ENCODE peak calls at places on chromosome 18, in six cellular contexts. G, F, W, D, M and C are unnamed samples.

GRCh38 chr18:23131693-23132319 is 3.5 kb upstream of the CABLES1 start:
- DNase-seq in G (no peak), F (peak), D (peak), M (peak), W (peak), C (no peak)

GRCh38 chr18:3283253-3283863 is 21.4 kb downstream of the MYL12B start:
- DNase-seq in M (no peak), F (no peak), W (no peak), G (no peak), D (no peak), C (no peak)

GRCh38 chr18:10045296-10045891 is 131.6 kb downstream of the VAPA start:
- DNase-seq in W (no peak), F (peak), G (peak), M (no peak), D (no peak), C (no peak)

GRCh38 chr18:13268035-13268700 is 49.6 kb downstream of the LDLRAD4 start:
- DNase-seq in F (peak), D (peak), W (peak), M (no peak), G (no peak), C (no peak)

GRCh38 chr18:67068608-67069007 is 447.9 kb downstream of the DSEL start:
- DNase-seq in W (no peak), M (no peak), D (no peak), G (no peak), F (no peak), C (no peak)

GRCh38 chr18:71028285-71028762 is 739.5 kb downstream of the SOCS6 start:
- DNase-seq in D (no peak), M (no peak), W (no peak), G (no peak), F (no peak), C (no peak)

GRCh38 chr18:63098014-63098981 is 221.3 kb downstream of the BCL2 start:
- DNase-seq in M (no peak), W (no peak), F (no peak), G (no peak), D (no peak), C (no peak)

GRCh38 chr18:63140997-63141776 is 178.4 kb downstream of the BCL2 start:
- DNase-seq in M (no peak), F (no peak), G (no peak), D (no peak), W (no peak), C (no peak)

GRCh38 chr18:24414349-24415003 is 12.0 kb upstream of the IMPACT start:
- DNase-seq in F (no peak), D (no peak), G (no peak), M (no peak), W (no peak), C (no peak)

GRCh38 chr18:26307161-26307773 is 81.0 kb downstream of the TAF4B start:
- DNase-seq in G (no peak), M (peak), D (no peak), W (peak), F (no peak), C (no peak)

GRCh38 chr18:24792164-24792563 is 331.7 kb downstream of the HRH4 start:
- DNase-seq in F (no peak), D (no peak), M (no peak), W (no peak), G (no peak), C (no peak)

GRCh38 chr18:22171263-22171838 is 2.0 kb downstream of the GATA6 start:
- DNase-seq in D (no peak), W (no peak), F (no peak), M (no peak), G (no peak), C (no peak)

GRCh38 chr18:78978336-78979057 is 1.1 kb upstream of the SALL3 start:
- DNase-seq in G (no peak), W (no peak), F (no peak), M (no peak), D (no peak), C (no peak)

GRCh38 chr18:23226930-23227728 is 91.8 kb downstream of the CABLES1 start:
- DNase-seq in W (peak), M (no peak), G (peak), F (peak), D (no peak), C (peak)

GRCh38 chr18:72866901-72867701 is 686 bp downstream of the NETO1 start:
- DNase-seq in W (no peak), F (no peak), D (no peak), G (no peak), M (no peak), C (no peak)

GRCh38 chr18:11154369-11154982 is 5.1 kb upstream of the PIEZO2 start:
- DNase-seq in F (no peak), W (no peak), D (no peak), G (no peak), M (peak), C (no peak)

GRCh38 chr18:30971338-30971956 is 71.1 kb downstream of the DSC3 start:
- DNase-seq in G (no peak), D (no peak), F (no peak), M (no peak), W (no peak), C (no peak)

GRCh38 chr18:44507729-44508325 is 172.9 kb upstream of the SETBP1 start:
- DNase-seq in F (no peak), M (no peak), G (peak), W (peak), D (no peak), C (peak)

GRCh38 chr18:8397034-8397433 is 212.2 kb upstream of the RAB12 start:
- DNase-seq in D (no peak), M (no peak), F (no peak), G (no peak), W (no peak), C (no peak)

GRCh38 chr18:40685241-40685640 is 1269.8 kb upstream of the PIK3C3 start:
- DNase-seq in W (no peak), D (no peak), F (no peak), M (no peak), G (no peak), C (no peak)

GRCh38 chr18:13039806-13040205 is 48.6 kb downstream of the CEP192 start:
- DNase-seq in F (no peak), W (no peak), G (no peak), D (no peak), M (no peak), C (no peak)

GRCh38 chr18:24530630-24531111 is 70.2 kb downstream of the HRH4 start:
- DNase-seq in M (no peak), G (no peak), F (no peak), W (peak), D (no peak), C (no peak)

GRCh38 chr18:42164556-42164955 is 209.5 kb downstream of the PIK3C3 start:
- DNase-seq in D (no peak), W (no peak), F (no peak), M (no peak), G (no peak), C (no peak)

GRCh38 chr18:22558945-22559385 is 141.2 kb upstream of the CTAGE1 start:
- DNase-seq in M (peak), D (peak), F (peak), G (peak), W (peak), C (peak)

GRCh38 chr18:69885841-69886531 is 61.7 kb downstream of the CD226 start:
- DNase-seq in G (no peak), M (no peak), F (no peak), W (no peak), D (no peak), C (no peak)

GRCh38 chr18:32093106-32093511 is 1.4 kb downstream of the RNF138 start:
- DNase-seq in F (peak), M (peak), D (peak), G (peak), W (peak), C (peak)

GRCh38 chr18:6203791-6204190 is 210.9 kb downstream of the L3MBTL4 start:
- DNase-seq in D (peak), M (no peak), F (no peak), W (no peak), G (no peak), C (no peak)

GRCh38 chr18:1648715-1649114 is 744.0 kb downstream of the ADCYAP1 start:
- DNase-seq in G (no peak), W (no peak), F (no peak), M (no peak), D (no peak), C (no peak)

GRCh38 chr18:61921621-61922235 is 28.9 kb upstream of the RNF152 start:
- DNase-seq in W (peak), D (no peak), M (no peak), F (no peak), G (no peak), C (no peak)

GRCh38 chr18:60067426-60068210 is 167.8 kb downstream of the PMAIP1 start:
- DNase-seq in G (no peak), M (no peak), D (no peak), F (no peak), W (no peak), C (no peak)

GRCh38 chr18:78688249-78688648 is 291.4 kb upstream of the SALL3 start:
- DNase-seq in M (no peak), G (no peak), W (no peak), D (no peak), F (no peak), C (no peak)

GRCh38 chr18:63131106-63131943 is 188.2 kb downstream of the BCL2 start:
- DNase-seq in D (no peak), M (peak), F (peak), W (peak), G (no peak), C (no peak)

GRCh38 chr18:32072321-32072720 is 19.4 kb upstream of the RNF138 start:
- DNase-seq in D (no peak), W (no peak), M (peak), F (no peak), G (no peak), C (no peak)

GRCh38 chr18:54149078-54149697 is 75.3 kb downstream of the MBD2 start:
- DNase-seq in M (peak), D (no peak), F (no peak), G (no peak), W (peak), C (no peak)

GRCh38 chr18:23068692-23069305 is 66.5 kb upstream of the CABLES1 start:
- DNase-seq in M (no peak), D (no peak), F (no peak), W (no peak), G (no peak), C (no peak)

GRCh38 chr18:6561029-6561861 is 146.5 kb upstream of the L3MBTL4 start:
- DNase-seq in M (no peak), W (peak), D (peak), G (no peak), F (peak), C (peak)

DNA sequence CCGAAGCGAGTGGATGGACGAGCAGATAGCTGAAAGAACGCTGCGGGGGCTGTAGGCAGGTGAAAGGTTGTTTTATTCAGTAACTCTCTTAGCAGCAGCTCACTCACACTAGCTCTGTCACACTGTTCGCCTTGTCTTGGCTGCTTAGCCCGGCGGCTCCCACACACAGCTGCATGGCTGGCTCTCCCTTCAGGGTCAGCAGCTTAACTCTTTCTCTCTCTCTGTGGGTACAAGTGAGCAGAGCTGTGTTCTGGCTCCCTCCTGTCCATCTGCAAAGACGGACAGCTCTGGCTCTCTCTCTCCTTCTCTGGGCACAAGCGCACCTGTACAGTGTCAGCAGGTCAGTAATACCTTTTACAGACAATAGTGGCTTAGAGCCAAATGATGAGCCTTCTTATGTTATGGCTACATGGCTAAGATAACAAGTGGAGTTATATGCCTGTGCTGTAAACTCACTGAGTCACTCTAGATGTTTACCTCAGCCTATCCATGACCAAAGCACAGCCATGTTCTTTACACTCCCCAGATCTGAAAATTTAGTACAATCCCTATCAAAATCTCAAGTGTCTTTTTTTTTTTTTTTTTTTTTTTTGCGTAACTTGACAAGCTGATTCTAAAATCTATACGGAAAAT is 149.3 kb downstream of the GALNT1 start:
- DNase-seq in G (no peak), D (no peak), M (no peak), F (no peak), W (no peak), C (peak)
- H3K27ac ChIP-seq in G (no peak), D (no peak), M (no peak), F (no peak), W (no peak), C (no peak)

GRCh38 chr18:58640891-58641610 is 12.2 kb upstream of the ALPK2 start:
- DNase-seq in F (no peak), G (no peak), D (no peak), W (no peak), M (no peak), C (no peak)
- H3K27ac ChIP-seq in F (no peak), G (no peak), D (no peak), W (no peak), M (peak), C (no peak)

GRCh38 chr18:56651771-56652092 is 573 bp downstream of the WDR7 start:
- DNase-seq in W (no peak), G (no peak), F (no peak), M (no peak), D (no peak), C (no peak)

GRCh38 chr18:56652802-56653201 is 1.6 kb downstream of the WDR7 start:
- DNase-seq in D (no peak), W (no peak), G (no peak), F (no peak), M (no peak), C (no peak)

GRCh38 chr18:56648307-56648706 is 2.9 kb upstream of the WDR7 start:
- DNase-seq in F (no peak), M (no peak), D (no peak), G (no peak), W (no peak), C (no peak)

GRCh38 chr18:56650944-56651770 is at the start of gene WDR7:
- DNase-seq in F (peak), M (peak), W (peak), D (peak), G (peak), C (peak)

DNA sequence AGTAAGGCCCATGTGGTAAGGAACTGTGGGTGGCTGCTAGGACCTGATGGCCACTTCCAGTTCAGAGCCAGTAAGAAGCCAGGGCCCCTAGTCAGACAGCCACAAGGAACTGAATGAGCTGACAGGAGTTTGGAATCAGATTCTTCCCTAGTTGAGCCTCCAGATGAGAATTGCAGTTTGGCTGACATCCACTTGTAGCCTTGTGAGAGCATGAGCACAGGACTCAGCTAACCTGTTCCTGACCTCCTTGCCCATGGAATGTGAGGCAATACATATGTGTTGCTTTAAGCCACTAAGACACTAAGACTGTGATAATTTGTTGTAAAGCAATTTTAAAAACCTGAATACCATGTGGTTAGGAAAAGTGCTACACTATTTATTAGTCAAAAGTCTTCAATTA is 1.1 kb upstream of the WDR7 start:
- DNase-seq in D (no peak), G (no peak), M (no peak), F (no peak), W (no peak), C (no peak)
- H3K27ac ChIP-seq in D (no peak), G (no peak), M (no peak), F (no peak), W (no peak), C (peak)

DNA sequence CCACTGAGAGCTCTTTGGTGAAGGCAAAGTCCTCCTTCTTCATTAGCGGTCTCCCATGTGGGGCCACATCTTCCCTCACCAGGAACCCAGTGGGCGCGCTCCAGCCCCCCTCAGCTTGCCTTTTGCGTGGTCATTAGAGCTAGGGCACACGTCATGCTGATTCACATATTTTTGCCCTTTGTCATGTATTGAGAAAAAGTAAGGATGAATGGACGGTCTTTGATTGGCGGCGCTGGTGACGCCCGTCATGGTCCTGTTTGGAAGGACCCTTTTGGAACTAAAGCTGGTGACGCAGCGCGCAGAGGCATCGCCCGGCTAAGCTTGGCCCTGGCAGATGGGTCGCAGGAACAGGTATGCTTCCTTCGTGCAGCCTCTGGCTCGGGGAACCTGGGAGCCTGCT is 3.1 kb downstream of the SLC14A1 start:
- DNase-seq in F (no peak), G (no peak), W (no peak), D (no peak), M (no peak), C (no peak)
- H3K27ac ChIP-seq in F (no peak), G (no peak), W (no peak), D (no peak), M (no peak), C (no peak)

GRCh38 chr18:76568726-76569125 is 73.7 kb upstream of the ZNF516 start:
- DNase-seq in G (no peak), W (no peak), D (no peak), F (no peak), M (no peak), C (no peak)

GRCh38 chr18:76571689-76572088 is 76.6 kb upstream of the ZNF516 start:
- DNase-seq in G (no peak), W (no peak), D (no peak), M (no peak), F (no peak), C (no peak)

GRCh38 chr18:76566987-76567386 is 71.9 kb upstream of the ZNF516 start:
- DNase-seq in M (no peak), W (no peak), F (no peak), D (no peak), G (no peak), C (no peak)

GRCh38 chr18:76567835-76568445 is 72.9 kb upstream of the ZNF516 start:
- DNase-seq in W (no peak), F (no peak), M (no peak), G (no peak), D (no peak), C (no peak)

DNA sequence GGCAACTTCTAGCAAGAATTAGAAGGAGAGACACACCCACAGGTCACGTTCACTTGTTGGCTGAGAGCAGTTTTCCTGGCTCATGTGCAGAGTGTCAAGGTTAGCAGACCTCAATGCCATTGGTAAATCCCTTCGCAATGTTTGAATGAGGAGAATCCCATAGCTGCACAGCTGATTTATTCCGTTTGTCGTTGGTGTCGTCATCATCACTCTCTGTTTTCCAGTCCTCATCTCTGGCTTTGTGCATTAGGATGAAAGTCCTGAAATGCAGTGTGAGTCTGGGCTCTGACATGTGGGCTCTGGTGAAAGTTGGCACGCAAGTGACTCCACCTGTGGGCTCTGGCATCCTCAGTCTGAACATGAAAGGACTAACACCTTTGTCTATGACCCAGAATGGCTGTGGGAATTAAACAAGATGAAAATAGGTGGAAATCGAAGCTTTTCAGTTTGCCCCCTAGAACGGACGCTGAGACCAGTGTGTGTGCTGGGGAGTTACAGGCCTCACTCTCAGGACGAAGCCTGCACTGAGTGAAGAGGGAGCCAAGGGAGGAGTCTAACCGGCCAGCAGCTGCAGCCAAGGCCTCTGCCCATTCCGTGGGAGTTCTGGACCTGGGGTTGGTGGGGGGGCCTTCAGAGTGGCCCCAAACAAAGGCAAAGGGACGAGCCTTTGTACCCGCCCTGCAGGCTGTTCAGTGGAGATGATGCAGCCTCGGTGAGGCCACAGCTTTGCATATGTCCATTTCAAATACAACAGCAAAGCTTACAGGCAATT is 74.8 kb upstream of the ZNF516 start:
- DNase-seq in D (no peak), F (no peak), M (no peak), G (no peak), W (no peak), C (no peak)
- H3K27ac ChIP-seq in D (no peak), F (no peak), M (no peak), G (no peak), W (no peak), C (no peak)

GRCh38 chr18:48615566-48616401 is 77.0 kb downstream of the CTIF start:
- DNase-seq in W (no peak), M (no peak), D (peak), G (no peak), F (no peak), C (no peak)

GRCh38 chr18:48612917-48613316 is 74.1 kb downstream of the CTIF start:
- DNase-seq in G (no peak), D (no peak), W (no peak), F (no peak), M (no peak), C (no peak)

GRCh38 chr18:48612511-48612910 is 73.7 kb downstream of the CTIF start:
- DNase-seq in M (no peak), G (no peak), W (no peak), D (no peak), F (no peak), C (no peak)

GRCh38 chr18:48613589-48613988 is 74.8 kb downstream of the CTIF start:
- DNase-seq in G (peak), W (no peak), M (no peak), F (peak), D (no peak), C (peak)

DNA sequence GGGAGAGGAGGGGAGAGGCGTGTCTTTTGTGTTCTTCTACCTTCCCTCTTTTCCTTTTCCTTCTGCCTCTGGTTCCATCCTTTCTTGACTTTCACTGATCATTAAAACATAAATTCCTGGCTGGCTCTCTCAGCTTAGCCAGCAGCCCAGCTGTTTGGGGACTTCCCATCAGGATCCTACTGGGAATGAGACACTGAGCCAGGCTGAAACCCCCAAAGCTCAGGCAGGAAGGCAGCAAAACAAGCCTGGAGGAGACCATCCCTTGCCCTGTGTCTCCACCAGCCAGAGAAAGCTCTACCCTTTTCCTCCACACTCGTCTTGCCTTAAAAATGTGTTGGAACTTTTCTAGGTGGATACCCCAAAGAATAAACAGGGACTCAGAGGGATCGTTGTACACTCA is 75.2 kb downstream of the CTIF start:
- DNase-seq in D (no peak), G (no peak), M (no peak), F (no peak), W (no peak), C (no peak)
- H3K27ac ChIP-seq in D (no peak), G (peak), M (no peak), F (peak), W (no peak), C (no peak)

GRCh38 chr18:28065031-28065792 is 111.7 kb downstream of the CDH2 start:
- DNase-seq in F (no peak), W (peak), M (peak), G (no peak), D (no peak), C (no peak)
- H3K27ac ChIP-seq in F (no peak), W (peak), M (peak), G (no peak), D (no peak), C (peak)

GRCh38 chr18:48693006-48693405 is 154.2 kb downstream of the CTIF start:
- DNase-seq in F (no peak), M (no peak), W (no peak), G (no peak), D (no peak), C (no peak)
- H3K27ac ChIP-seq in F (no peak), M (peak), W (no peak), G (no peak), D (no peak), C (no peak)